ENCODE peak calls at places on chromosomes 6 and 20, in nine cellular contexts. One of them, this sample, is unnamed.

GRCh38 chr6:116210750-116211425 is 43.0 kb downstream of the TSPYL4 start:
- DNase-seq in keratinocyte: no peak
- DNase-seq in esophagus squamous epithelium: no peak
- DNase-seq in prostate gland: peak; percentile 35
- DNase-seq in lower lobe of right lung: no peak
- DNase-seq in K562: no peak
- DNase-seq in heart left ventricle: peak; percentile 60
- DNase-seq in ovary: no peak
- DNase-seq in GM12878: no peak
- DNase-seq in this sample: peak; percentile 66

GRCh38 chr6:139905404-139906052 is 531.1 kb upstream of the CITED2 start:
- DNase-seq in keratinocyte: no peak
- DNase-seq in esophagus squamous epithelium: no peak
- DNase-seq in prostate gland: no peak
- DNase-seq in lower lobe of right lung: no peak
- DNase-seq in K562: no peak
- DNase-seq in heart left ventricle: no peak
- DNase-seq in ovary: no peak
- DNase-seq in GM12878: no peak
- DNase-seq in this sample: no peak

GRCh38 chr6:153083869-153084268 is 47.2 kb downstream of the RGS17 start:
- DNase-seq in keratinocyte: no peak
- DNase-seq in esophagus squamous epithelium: no peak
- DNase-seq in prostate gland: no peak
- DNase-seq in lower lobe of right lung: no peak
- DNase-seq in K562: no peak
- DNase-seq in heart left ventricle: no peak
- DNase-seq in ovary: no peak
- DNase-seq in GM12878: no peak
- DNase-seq in this sample: no peak

GRCh38 chr6:10269814-10270472 is 144.9 kb downstream of the TFAP2A start:
- DNase-seq in keratinocyte: peak; percentile 28
- DNase-seq in esophagus squamous epithelium: no peak
- DNase-seq in prostate gland: no peak
- DNase-seq in lower lobe of right lung: no peak
- DNase-seq in K562: no peak
- DNase-seq in heart left ventricle: no peak
- DNase-seq in ovary: no peak
- DNase-seq in GM12878: no peak
- DNase-seq in this sample: no peak

GRCh38 chr6:107656381-107656780 is 166.5 kb downstream of the SOBP start:
- DNase-seq in keratinocyte: no peak
- DNase-seq in esophagus squamous epithelium: no peak
- DNase-seq in prostate gland: no peak
- DNase-seq in lower lobe of right lung: no peak
- DNase-seq in K562: no peak
- DNase-seq in heart left ventricle: no peak
- DNase-seq in ovary: no peak
- DNase-seq in GM12878: no peak
- DNase-seq in this sample: no peak

GRCh38 chr20:44837949-44838348 is 27.6 kb upstream of the RIMS4 start:
- DNase-seq in keratinocyte: no peak
- DNase-seq in esophagus squamous epithelium: no peak
- DNase-seq in prostate gland: no peak
- DNase-seq in lower lobe of right lung: no peak
- DNase-seq in K562: no peak
- DNase-seq in heart left ventricle: no peak
- DNase-seq in ovary: no peak
- DNase-seq in GM12878: no peak
- DNase-seq in this sample: peak; percentile 48

GRCh38 chr6:41647061-41647511 is 8.8 kb downstream of the MDFI start:
- DNase-seq in keratinocyte: no peak
- DNase-seq in esophagus squamous epithelium: no peak
- DNase-seq in prostate gland: no peak
- DNase-seq in lower lobe of right lung: peak; percentile 49
- DNase-seq in K562: no peak
- DNase-seq in heart left ventricle: no peak
- DNase-seq in ovary: no peak
- DNase-seq in GM12878: no peak
- DNase-seq in this sample: no peak

GRCh38 chr20:61724376-61724775 is 341.3 kb downstream of the TAF4 start:
- DNase-seq in keratinocyte: no peak
- DNase-seq in esophagus squamous epithelium: no peak
- DNase-seq in prostate gland: no peak
- DNase-seq in lower lobe of right lung: no peak
- DNase-seq in K562: peak; percentile 31
- DNase-seq in heart left ventricle: peak; percentile 24
- DNase-seq in ovary: no peak
- DNase-seq in GM12878: no peak
- DNase-seq in this sample: no peak

GRCh38 chr6:52548353-52548713 is 28.5 kb downstream of the TRAM2 start:
- DNase-seq in keratinocyte: no peak
- DNase-seq in esophagus squamous epithelium: no peak
- DNase-seq in prostate gland: no peak
- DNase-seq in lower lobe of right lung: no peak
- DNase-seq in K562: no peak
- DNase-seq in heart left ventricle: no peak
- DNase-seq in ovary: no peak
- DNase-seq in GM12878: no peak
- DNase-seq in this sample: no peak

GRCh38 chr20:10982692-10983091 is 308.9 kb upstream of the JAG1 start:
- DNase-seq in keratinocyte: no peak
- DNase-seq in esophagus squamous epithelium: no peak
- DNase-seq in prostate gland: no peak
- DNase-seq in lower lobe of right lung: no peak
- DNase-seq in K562: no peak
- DNase-seq in heart left ventricle: peak; percentile 55
- DNase-seq in ovary: no peak
- DNase-seq in GM12878: no peak
- DNase-seq in this sample: no peak

GRCh38 chr6:79708094-79708791 is 77.1 kb downstream of the SH3BGRL2 start:
- DNase-seq in keratinocyte: no peak
- DNase-seq in esophagus squamous epithelium: no peak
- DNase-seq in prostate gland: no peak
- DNase-seq in lower lobe of right lung: no peak
- DNase-seq in K562: no peak
- DNase-seq in heart left ventricle: no peak
- DNase-seq in ovary: no peak
- DNase-seq in GM12878: no peak
- DNase-seq in this sample: no peak

GRCh38 chr20:17638835-17639407 is 43.1 kb downstream of the RRBP1 start:
- DNase-seq in keratinocyte: no peak
- DNase-seq in esophagus squamous epithelium: no peak
- DNase-seq in prostate gland: no peak
- DNase-seq in lower lobe of right lung: no peak
- DNase-seq in K562: no peak
- DNase-seq in heart left ventricle: no peak
- DNase-seq in ovary: no peak
- DNase-seq in GM12878: no peak
- DNase-seq in this sample: no peak

GRCh38 chr6:42550277-42550676 is 13.6 kb upstream of the UBR2 start:
- DNase-seq in keratinocyte: no peak
- DNase-seq in esophagus squamous epithelium: no peak
- DNase-seq in prostate gland: no peak
- DNase-seq in lower lobe of right lung: no peak
- DNase-seq in K562: no peak
- DNase-seq in heart left ventricle: no peak
- DNase-seq in ovary: no peak
- DNase-seq in GM12878: no peak
- DNase-seq in this sample: no peak

GRCh38 chr6:101396552-101397173 is 3.2 kb downstream of the GRIK2 start:
- DNase-seq in keratinocyte: no peak
- DNase-seq in esophagus squamous epithelium: no peak
- DNase-seq in prostate gland: peak; percentile 61
- DNase-seq in lower lobe of right lung: no peak
- DNase-seq in K562: peak; percentile 31
- DNase-seq in heart left ventricle: peak; percentile 57
- DNase-seq in ovary: peak; percentile 49
- DNase-seq in GM12878: no peak
- DNase-seq in this sample: peak; percentile 84

GRCh38 chr6:140105857-140106256 is 731.4 kb upstream of the CITED2 start:
- DNase-seq in keratinocyte: no peak
- DNase-seq in esophagus squamous epithelium: no peak
- DNase-seq in prostate gland: no peak
- DNase-seq in lower lobe of right lung: no peak
- DNase-seq in K562: peak; percentile 26
- DNase-seq in heart left ventricle: no peak
- DNase-seq in ovary: no peak
- DNase-seq in GM12878: no peak
- DNase-seq in this sample: peak; percentile 38

GRCh38 chr6:43009124-43009523 is 4.6 kb downstream of the MEA1 start:
- DNase-seq in keratinocyte: no peak
- DNase-seq in esophagus squamous epithelium: no peak
- DNase-seq in prostate gland: peak; percentile 19
- DNase-seq in lower lobe of right lung: no peak
- DNase-seq in K562: peak; percentile 40
- DNase-seq in heart left ventricle: no peak
- DNase-seq in ovary: no peak
- DNase-seq in GM12878: no peak
- DNase-seq in this sample: peak; percentile 85

GRCh38 chr6:160996316-160996715 is 4.7 kb downstream of the MAP3K4 start:
- DNase-seq in keratinocyte: no peak
- DNase-seq in esophagus squamous epithelium: no peak
- DNase-seq in prostate gland: no peak
- DNase-seq in lower lobe of right lung: no peak
- DNase-seq in K562: no peak
- DNase-seq in heart left ventricle: no peak
- DNase-seq in ovary: no peak
- DNase-seq in GM12878: no peak
- DNase-seq in this sample: no peak

GRCh38 chr6:98458713-98459112 is 375.7 kb upstream of the POU3F2 start:
- DNase-seq in keratinocyte: no peak
- DNase-seq in esophagus squamous epithelium: no peak
- DNase-seq in prostate gland: no peak
- DNase-seq in lower lobe of right lung: no peak
- DNase-seq in K562: no peak
- DNase-seq in heart left ventricle: no peak
- DNase-seq in ovary: no peak
- DNase-seq in GM12878: no peak
- DNase-seq in this sample: no peak

GRCh38 chr6:16872543-16873230 is 111.4 kb upstream of the ATXN1 start:
- DNase-seq in keratinocyte: no peak
- DNase-seq in esophagus squamous epithelium: no peak
- DNase-seq in prostate gland: no peak
- DNase-seq in lower lobe of right lung: no peak
- DNase-seq in K562: no peak
- DNase-seq in heart left ventricle: no peak
- DNase-seq in ovary: no peak
- DNase-seq in GM12878: no peak
- DNase-seq in this sample: no peak
- TF ChIP-seq CTCF in keratinocyte: peak; percentile 52
- TF ChIP-seq CTCF in esophagus squamous epithelium: no peak
- TF ChIP-seq CTCF in prostate gland: no peak
- TF ChIP-seq CTCF in lower lobe of right lung: no peak
- TF ChIP-seq CTCF in K562: peak; percentile 25
- TF ChIP-seq CTCF in heart left ventricle: no peak
- TF ChIP-seq CTCF in ovary: no peak
- TF ChIP-seq CTCF in GM12878: peak; percentile 28
- TF ChIP-seq CTCF in this sample: no peak

GRCh38 chr6:31559958-31560696 is 12.0 kb upstream of the LTA start:
- DNase-seq in keratinocyte: no peak
- DNase-seq in esophagus squamous epithelium: no peak
- DNase-seq in prostate gland: no peak
- DNase-seq in lower lobe of right lung: peak; percentile 68
- DNase-seq in K562: peak; percentile 66
- DNase-seq in heart left ventricle: peak; percentile 84
- DNase-seq in ovary: no peak
- DNase-seq in GM12878: peak; percentile 88
- DNase-seq in this sample: no peak

GRCh38 chr6:31559606-31559957 is 12.2 kb downstream of the NFKBIL1 start:
- DNase-seq in keratinocyte: no peak
- DNase-seq in esophagus squamous epithelium: no peak
- DNase-seq in prostate gland: no peak
- DNase-seq in lower lobe of right lung: no peak
- DNase-seq in K562: no peak
- DNase-seq in heart left ventricle: no peak
- DNase-seq in ovary: no peak
- DNase-seq in GM12878: no peak
- DNase-seq in this sample: no peak

GRCh38 chr6:31558318-31558625 is 10.9 kb downstream of the NFKBIL1 start:
- DNase-seq in keratinocyte: no peak
- DNase-seq in esophagus squamous epithelium: no peak
- DNase-seq in prostate gland: no peak
- DNase-seq in lower lobe of right lung: no peak
- DNase-seq in K562: no peak
- DNase-seq in heart left ventricle: no peak
- DNase-seq in ovary: no peak
- DNase-seq in GM12878: no peak
- DNase-seq in this sample: no peak

GRCh38 chr6:31557443-31558317 is 10.3 kb downstream of the NFKBIL1 start:
- DNase-seq in keratinocyte: no peak
- DNase-seq in esophagus squamous epithelium: no peak
- DNase-seq in prostate gland: no peak
- DNase-seq in lower lobe of right lung: no peak
- DNase-seq in K562: no peak
- DNase-seq in heart left ventricle: no peak
- DNase-seq in ovary: no peak
- DNase-seq in GM12878: no peak
- DNase-seq in this sample: no peak

GRCh38 chr6:31558631-31559500 is 11.5 kb downstream of the NFKBIL1 start:
- DNase-seq in keratinocyte: no peak
- DNase-seq in esophagus squamous epithelium: no peak
- DNase-seq in prostate gland: no peak
- DNase-seq in lower lobe of right lung: peak; percentile 64
- DNase-seq in K562: peak; percentile 65
- DNase-seq in heart left ventricle: no peak
- DNase-seq in ovary: no peak
- DNase-seq in GM12878: peak; percentile 87
- DNase-seq in this sample: no peak
- H3K4me1 ChIP-seq in keratinocyte: peaks cover 12% of the 10 kb centered on the region
- H3K4me1 ChIP-seq in esophagus squamous epithelium: peaks cover 50% of the 10 kb centered on the region
- H3K4me1 ChIP-seq in prostate gland: no peaks in the 10 kb centered on the region
- H3K4me1 ChIP-seq in lower lobe of right lung: peaks cover 47% of the 10 kb centered on the region
- H3K4me1 ChIP-seq in K562: peaks cover 47% of the 10 kb centered on the region
- H3K4me1 ChIP-seq in heart left ventricle: peaks cover 78% of the 10 kb centered on the region
- H3K4me1 ChIP-seq in ovary: no peaks in the 10 kb centered on the region
- H3K4me1 ChIP-seq in GM12878: peaks cover 76% of the 10 kb centered on the region
- H3K4me1 ChIP-seq in this sample: no peaks in the 10 kb centered on the region

GRCh38 chr20:58659841-58660240 is 8.8 kb downstream of the STX16 start:
- DNase-seq in keratinocyte: no peak
- DNase-seq in esophagus squamous epithelium: no peak
- DNase-seq in prostate gland: no peak
- DNase-seq in lower lobe of right lung: no peak
- DNase-seq in K562: no peak
- DNase-seq in heart left ventricle: no peak
- DNase-seq in ovary: no peak
- DNase-seq in GM12878: no peak
- DNase-seq in this sample: no peak
- H3K27ac ChIP-seq in keratinocyte: no peak overlapping the region
- H3K27ac ChIP-seq in esophagus squamous epithelium: no peak overlapping the region
- H3K27ac ChIP-seq in prostate gland: no peak overlapping the region
- H3K27ac ChIP-seq in lower lobe of right lung: no peak overlapping the region
- H3K27ac ChIP-seq in K562: no peak overlapping the region
- H3K27ac ChIP-seq in heart left ventricle: no peak overlapping the region
- H3K27ac ChIP-seq in ovary: no peak overlapping the region
- H3K27ac ChIP-seq in GM12878: no peak overlapping the region
- H3K27ac ChIP-seq in this sample: no peak overlapping the region

DNA sequence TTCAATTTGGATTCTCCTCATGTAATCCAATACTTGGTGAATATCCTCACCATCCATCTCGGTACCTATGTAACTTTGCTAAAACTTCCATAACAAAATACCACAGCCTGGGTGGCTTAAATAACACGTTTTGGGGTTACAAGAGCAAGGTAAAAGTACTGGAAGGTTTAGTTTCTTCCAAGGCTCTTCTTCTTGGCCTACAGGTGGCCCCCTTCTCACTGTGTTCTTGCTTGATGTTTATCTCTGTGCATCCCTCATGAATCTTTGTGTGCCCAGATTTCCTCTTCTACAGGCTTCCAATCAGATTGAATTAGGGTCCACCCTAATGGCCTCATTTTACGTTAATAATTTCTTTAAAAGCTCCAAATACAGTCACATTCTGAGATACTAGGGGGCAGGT is 163.3 kb upstream of the HCRTR2 start:
- DNase-seq in keratinocyte: no peak
- DNase-seq in esophagus squamous epithelium: no peak
- DNase-seq in prostate gland: no peak
- DNase-seq in lower lobe of right lung: no peak
- DNase-seq in K562: no peak
- DNase-seq in heart left ventricle: no peak
- DNase-seq in ovary: no peak
- DNase-seq in GM12878: no peak
- DNase-seq in this sample: no peak
- TF ChIP-seq CTCF in keratinocyte: no peak
- TF ChIP-seq CTCF in esophagus squamous epithelium: no peak
- TF ChIP-seq CTCF in prostate gland: no peak
- TF ChIP-seq CTCF in lower lobe of right lung: no peak
- TF ChIP-seq CTCF in K562: no peak
- TF ChIP-seq CTCF in heart left ventricle: no peak
- TF ChIP-seq CTCF in ovary: no peak
- TF ChIP-seq CTCF in GM12878: no peak
- TF ChIP-seq CTCF in this sample: no peak

This sample was measured in testis.